ENCODE peak calls at places on chromosomes 3 and 15, in six cellular contexts. P, U, T, A, H and E are unnamed samples.
A peak's percentile ranks its signal among the peaks of the same experiment; 100 is the strongest.

GRCh38 chr15:69578792-69579587 is 126.4 kb downstream of the RPLP1 start:
- DNase-seq in H (no peak), U (no peak), A (peak; percentile 95), P (peak; percentile 87), T (no peak), E (no peak)

GRCh38 chr3:55461896-55462295 is 25.2 kb downstream of the WNT5A start:
- DNase-seq in U (no peak), H (no peak), T (no peak), A (no peak), P (no peak), E (no peak)

GRCh38 chr3:189267981-189268613 is 96.3 kb downstream of the TPRG1 start:
- DNase-seq in H (peak; percentile 15), P (no peak), U (no peak), A (no peak), T (no peak), E (no peak)

GRCh38 chr15:93031103-93031464 is 57.9 kb downstream of the RGMA start:
- DNase-seq in U (peak; percentile 71), A (peak; percentile 23), T (no peak), P (no peak), H (no peak), E (no peak)

GRCh38 chr3:151085889-151086483 is 522 bp downstream of the MED12L start:
- DNase-seq in P (peak; percentile 10), A (no peak), H (peak; percentile 57), U (no peak), T (no peak), E (peak; percentile 82)

GRCh38 chr3:1529666-1530065 is 436.8 kb downstream of the CNTN6 start:
- DNase-seq in P (no peak), H (no peak), U (no peak), A (no peak), T (no peak), E (no peak)

GRCh38 chr3:17030438-17030837 is 145.7 kb downstream of the PLCL2 start:
- DNase-seq in A (no peak), H (no peak), U (no peak), P (no peak), T (no peak), E (no peak)

GRCh38 chr3:14646589-14647413 is 4.8 kb upstream of the CCDC174 start:
- DNase-seq in T (no peak), H (no peak), A (no peak), U (no peak), P (no peak), E (no peak)

GRCh38 chr3:99720985-99721632 is 82.7 kb downstream of the COL8A1 start:
- DNase-seq in U (no peak), A (no peak), T (peak; percentile 35), H (no peak), P (peak; percentile 18), E (no peak)

GRCh38 chr3:134449277-134449676 is 36.5 kb downstream of the ANAPC13 start:
- DNase-seq in A (peak; percentile 61), U (no peak), P (peak; percentile 39), H (no peak), T (no peak), E (peak; percentile 29)

GRCh38 chr3:174229916-174230315 is 629.2 kb upstream of the NAALADL2 start:
- DNase-seq in T (no peak), H (no peak), A (no peak), U (no peak), P (no peak), E (no peak)

GRCh38 chr3:69137412-69137811 is 15.0 kb upstream of the LMOD3 start:
- DNase-seq in P (no peak), H (no peak), A (no peak), T (no peak), U (no peak), E (no peak)

GRCh38 chr3:157922614-157923013 is 183.6 kb downstream of the SHOX2 start:
- DNase-seq in P (no peak), U (no peak), A (no peak), H (no peak), T (no peak), E (no peak)

GRCh38 chr3:120879401-120879800 is 28.6 kb upstream of the STXBP5L start:
- DNase-seq in A (no peak), H (no peak), T (no peak), U (no peak), P (no peak), E (no peak)

GRCh38 chr15:37653018-37653417 is 281.4 kb upstream of the TMCO5A start:
- DNase-seq in A (no peak), H (no peak), U (no peak), T (no peak), P (no peak), E (no peak)

GRCh38 chr3:94739420-94739819 is 676.6 kb downstream of the NSUN3 start:
- DNase-seq in T (no peak), U (no peak), H (no peak), A (no peak), P (no peak), E (no peak)

GRCh38 chr3:46124216-46125143 is 83.6 kb downstream of the CCR1 start:
- DNase-seq in A (no peak), T (no peak), U (peak; percentile 80), P (no peak), H (no peak), E (no peak)

GRCh38 chr15:67832965-67833503 is 6.8 kb downstream of the RNU6-1 start:
- DNase-seq in U (peak; percentile 55), H (no peak), P (no peak), A (no peak), T (no peak), E (peak; percentile 71)

GRCh38 chr3:31227152-31227581 is 305.6 kb upstream of the STT3B start:
- DNase-seq in U (no peak), A (no peak), H (no peak), T (no peak), P (no peak), E (no peak)

GRCh38 chr3:33840179-33840578 is 41.7 kb downstream of the PDCD6IP start:
- DNase-seq in U (no peak), P (peak; percentile 22), T (no peak), A (no peak), H (no peak), E (no peak)

GRCh38 chr15:74800559-74801094 is 12.0 kb upstream of the LMAN1L start:
- DNase-seq in A (no peak), P (no peak), U (no peak), T (no peak), H (no peak), E (no peak)

GRCh38 chr15:67685008-67685599 is 140.2 kb upstream of the SKOR1 start:
- DNase-seq in T (no peak), U (no peak), H (no peak), P (no peak), A (no peak), E (peak; percentile 4)

GRCh38 chr3:156721687-156722086 is 47.3 kb downstream of the TIPARP start:
- DNase-seq in T (no peak), P (no peak), U (no peak), A (no peak), H (no peak), E (no peak)

GRCh38 chr15:66798426-66799061 is 96.5 kb downstream of the SMAD6 start:
- DNase-seq in T (no peak), A (no peak), P (no peak), H (no peak), U (no peak), E (no peak)

GRCh38 chr3:69082805-69083204 is 1.9 kb upstream of the ARL6IP5 start:
- DNase-seq in U (no peak), P (peak; percentile 51), H (no peak), T (no peak), A (peak; percentile 31), E (no peak)

GRCh38 chr15:80251505-80252280 is at the start of gene CTXND1:
- DNase-seq in A (no peak), H (no peak), T (no peak), P (no peak), U (peak; percentile 47), E (peak; percentile 75)

GRCh38 chr3:113832477-113833164 is 6.0 kb upstream of the GRAMD1C start:
- DNase-seq in H (no peak), P (no peak), U (no peak), T (no peak), A (no peak), E (no peak)

GRCh38 chr3:119235151-119235550 is 5.5 kb downstream of the B4GALT4 start:
- DNase-seq in H (no peak), U (no peak), T (no peak), P (no peak), A (no peak), E (no peak)

GRCh38 chr15:42009022-42009421 is 11.8 kb downstream of the PLA2G4E start:
- DNase-seq in H (no peak), U (no peak), P (no peak), A (no peak), T (no peak), E (no peak)

GRCh38 chr3:69822501-69822900 is 83.2 kb downstream of the MITF start:
- DNase-seq in H (no peak), U (no peak), A (no peak), P (no peak), T (no peak), E (no peak)

GRCh38 chr15:68543546-68544008 is 35.2 kb upstream of the CORO2B start:
- DNase-seq in U (no peak), A (no peak), H (peak; percentile 68), P (no peak), T (no peak), E (no peak)

DNA sequence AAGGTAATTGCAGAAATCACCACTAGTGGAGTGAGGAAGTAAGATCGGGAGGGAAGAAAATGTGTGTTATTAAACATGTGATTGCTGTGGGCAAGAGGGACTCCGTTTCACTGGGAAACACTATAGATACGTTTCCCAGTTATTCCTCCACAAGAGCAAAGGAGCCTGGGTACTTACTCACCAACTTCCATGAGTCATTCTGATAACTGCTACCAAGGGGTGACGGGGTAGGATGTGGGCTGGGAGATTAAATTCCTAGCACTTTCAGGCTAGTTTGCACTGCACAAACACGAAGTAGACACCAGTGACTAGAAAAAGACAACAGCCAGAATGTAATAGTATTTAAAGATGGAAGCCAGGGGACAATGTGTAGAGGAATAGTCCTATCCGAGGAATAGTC is 812.9 kb upstream of the CFAP20DC start:
- DNase-seq in H (peak; percentile 0), A (no peak), T (no peak), U (no peak), P (no peak), E (no peak)
- TF ChIP-seq EP300 in H (no peak), A (no peak), T (no peak), U (no peak), P (no peak), E (no peak)

GRCh38 chr3:8865697-8866096 is 96.3 kb upstream of the OXTR start:
- DNase-seq in U (no peak), H (no peak), T (no peak), P (no peak), A (no peak), E (no peak)
- TF ChIP-seq EP300 in U (no peak), H (no peak), T (no peak), P (no peak), A (no peak), E (no peak)

DNA sequence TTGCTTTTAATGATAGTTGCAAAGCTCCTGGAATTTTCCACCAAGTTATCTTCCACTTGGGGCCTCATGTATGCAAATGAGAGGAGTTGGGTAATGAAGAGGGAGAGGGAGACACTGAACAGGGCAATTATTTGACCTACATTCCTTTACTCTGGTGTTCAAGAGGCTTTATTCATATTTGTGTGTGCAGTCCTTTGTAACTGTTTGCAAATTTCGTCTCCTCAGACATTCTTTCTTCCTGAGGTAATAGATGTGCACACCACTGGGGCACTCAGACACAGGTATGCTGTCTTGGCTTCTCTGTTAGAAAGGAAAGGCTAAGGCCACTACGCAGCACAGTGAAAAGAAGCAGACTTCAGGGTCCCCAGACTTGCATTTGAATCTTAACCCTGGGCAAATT is 189.7 kb upstream of the IL12A start:
- DNase-seq in P (no peak), T (no peak), A (no peak), H (no peak), U (no peak), E (no peak)
- TF ChIP-seq EP300 in P (no peak), T (no peak), A (no peak), H (no peak), U (no peak), E (no peak)

GRCh38 chr3:72382460-72382859 is 465.8 kb downstream of the SHQ1 start:
- DNase-seq in H (no peak), U (no peak), P (no peak), A (no peak), T (no peak), E (no peak)
- TF ChIP-seq EP300 in H (no peak), U (no peak), P (no peak), A (no peak), T (no peak), E (no peak)